ENCODE peak calls at places on chromosomes 6 and 20, in nine cellular contexts. W is tibial nerve, H is spleen, E is endothelial cell of umbilical vein, J is breast epithelium, Y is uterus, N is esophagus squamous epithelium, T is right lobe of liver, O is stomach. U is an unnamed sample. For H3K27me3, the result is how much of the 10 kb centered on the place peaks cover.

GRCh38 chr6:166167801-166168615 is at the start of gene TBXT:
- DNase-seq in W (no peak), H (no peak), E (no peak), J (no peak), Y (no peak), N (no peak), T (no peak), O (no peak), U (no peak)

GRCh38 chr6:50925548-50925947 is 106.9 kb downstream of the TFAP2B start:
- DNase-seq in W (no peak), H (no peak), E (no peak), J (no peak), Y (no peak), N (no peak), T (no peak), O (no peak), U (no peak)

GRCh38 chr20:57514273-57514751 is 10.6 kb downstream of the CTCFL start:
- DNase-seq in W (peak), H (no peak), E (peak), J (peak), Y (peak), N (no peak), T (peak), O (peak), U (peak)

GRCh38 chr6:44387346-44388134 is at the start of gene CDC5L:
- DNase-seq in W (peak), H (peak), E (peak), J (peak), Y (peak), N (peak), T (peak), O (peak), U (peak)

GRCh38 chr6:109794201-109794926 is 103.3 kb downstream of the FIG4 start:
- DNase-seq in W (no peak), H (no peak), E (peak), J (no peak), Y (no peak), N (no peak), T (no peak), O (no peak), U (no peak)

GRCh38 chr6:72643214-72643613 is 21.4 kb downstream of the KCNQ5 start:
- DNase-seq in W (no peak), H (no peak), E (no peak), J (no peak), Y (no peak), N (no peak), T (no peak), O (no peak), U (no peak)

GRCh38 chr20:4571759-4572531 is 149.8 kb upstream of the PRND start:
- DNase-seq in W (no peak), H (no peak), E (no peak), J (no peak), Y (no peak), N (no peak), T (no peak), O (no peak), U (no peak)

GRCh38 chr6:9361749-9362148 is 926.4 kb upstream of the SLC35B3 start:
- DNase-seq in W (no peak), H (no peak), E (no peak), J (no peak), Y (no peak), N (no peak), T (no peak), O (no peak), U (no peak)

GRCh38 chr6:85459224-85459901 is 9.5 kb downstream of the NT5E start:
- DNase-seq in W (no peak), H (no peak), E (peak), J (no peak), Y (no peak), N (no peak), T (no peak), O (no peak), U (no peak)

GRCh38 chr6:119158057-119158848 is 79.8 kb upstream of the FAM184A start:
- DNase-seq in W (peak), H (no peak), E (no peak), J (no peak), Y (peak), N (peak), T (no peak), O (no peak), U (no peak)

GRCh38 chr6:50353603-50354002 is 303.9 kb upstream of the DEFB112 start:
- DNase-seq in W (no peak), H (no peak), E (no peak), J (no peak), Y (no peak), N (no peak), T (no peak), O (no peak), U (no peak)

GRCh38 chr20:44208770-44209169 is 1.8 kb downstream of the OSER1 start:
- DNase-seq in W (no peak), H (no peak), E (no peak), J (no peak), Y (no peak), N (no peak), T (no peak), O (no peak), U (no peak)

GRCh38 chr6:163589401-163589800 is 174.9 kb downstream of the QKI start:
- DNase-seq in W (no peak), H (no peak), E (peak), J (no peak), Y (no peak), N (no peak), T (no peak), O (no peak), U (no peak)

GRCh38 chr6:72748759-72749158 is 126.9 kb downstream of the KCNQ5 start:
- DNase-seq in W (no peak), H (no peak), E (no peak), J (no peak), Y (no peak), N (no peak), T (no peak), O (no peak), U (no peak)

GRCh38 chr6:33599413-33599911 is 19.4 kb upstream of the BAK1 start:
- DNase-seq in W (no peak), H (no peak), E (no peak), J (peak), Y (no peak), N (no peak), T (no peak), O (peak), U (no peak)

GRCh38 chr6:169087436-169088046 is 166.1 kb downstream of the THBS2 start:
- DNase-seq in W (no peak), H (no peak), E (no peak), J (no peak), Y (no peak), N (no peak), T (no peak), O (no peak), U (no peak)

GRCh38 chr20:41386502-41387427 is 20.1 kb upstream of the EMILIN3 start:
- DNase-seq in W (peak), H (peak), E (no peak), J (no peak), Y (no peak), N (no peak), T (no peak), O (no peak), U (no peak)

GRCh38 chr6:90319979-90320667 is 23.5 kb upstream of the BACH2 start:
- DNase-seq in W (no peak), H (no peak), E (no peak), J (no peak), Y (no peak), N (no peak), T (no peak), O (no peak), U (no peak)

GRCh38 chr20:54172856-54173652 is 732 bp downstream of the CYP24A1 start:
- DNase-seq in W (no peak), H (no peak), E (no peak), J (no peak), Y (no peak), N (no peak), T (peak), O (no peak), U (no peak)

GRCh38 chr20:49973964-49974363 is 8.8 kb upstream of the SNAI1 start:
- DNase-seq in W (no peak), H (no peak), E (no peak), J (no peak), Y (no peak), N (no peak), T (no peak), O (no peak), U (no peak)

GRCh38 chr20:40497781-40498691 is 191.0 kb downstream of the MAFB start:
- DNase-seq in W (peak), H (peak), E (peak), J (no peak), Y (no peak), N (peak), T (peak), O (no peak), U (peak)

GRCh38 chr20:40713508-40713907 is 24.5 kb upstream of the MAFB start:
- DNase-seq in W (no peak), H (no peak), E (no peak), J (no peak), Y (no peak), N (no peak), T (no peak), O (no peak), U (no peak)

GRCh38 chr20:50226093-50226974 is 35.7 kb downstream of the CEBPB start:
- DNase-seq in W (peak), H (no peak), E (no peak), J (no peak), Y (peak), N (no peak), T (peak), O (no peak), U (peak)

GRCh38 chr20:39516964-39517363 is 554.8 kb downstream of the DHX35 start:
- DNase-seq in W (no peak), H (no peak), E (no peak), J (no peak), Y (no peak), N (no peak), T (no peak), O (no peak), U (no peak)

GRCh38 chr6:79408598-79408997 is 128.6 kb downstream of the LCA5 start:
- DNase-seq in W (no peak), H (no peak), E (no peak), J (no peak), Y (no peak), N (no peak), T (no peak), O (no peak), U (no peak)
- TF ChIP-seq CTCF in W (no peak), H (no peak), E (no peak), J (no peak), Y (no peak), N (no peak), T (no peak), O (no peak), U (no peak)

GRCh38 chr6:17392978-17393334 is 439 bp upstream of the CAP2 start:
- DNase-seq in W (no peak), H (no peak), E (no peak), J (no peak), Y (no peak), N (no peak), T (no peak), O (no peak), U (no peak)
- H3K27me3 ChIP-seq in W (under half), H (under half), E (under half), J (under half), Y (under half), N (under half), T (under half), O (under half), U (under half)

GRCh38 chr6:143061597-143062385 is 1.1 kb downstream of the AIG1 start:
- DNase-seq in W (no peak), H (no peak), E (no peak), J (no peak), Y (no peak), N (no peak), T (no peak), O (no peak), U (no peak)

GRCh38 chr6:143058987-143059386 is 1.7 kb upstream of the AIG1 start:
- DNase-seq in W (no peak), H (no peak), E (no peak), J (no peak), Y (no peak), N (no peak), T (no peak), O (no peak), U (no peak)

GRCh38 chr6:143060806-143061596 is at the start of gene AIG1:
- DNase-seq in W (peak), H (peak), E (peak), J (peak), Y (peak), N (peak), T (no peak), O (no peak), U (peak)

GRCh38 chr6:143060354-143060805 is 309 bp upstream of the AIG1 start:
- DNase-seq in W (peak), H (peak), E (peak), J (peak), Y (peak), N (peak), T (peak), O (peak), U (peak)

GRCh38 chr6:143059616-143060353 is 904 bp upstream of the AIG1 start:
- DNase-seq in W (no peak), H (no peak), E (peak), J (no peak), Y (peak), N (no peak), T (peak), O (no peak), U (peak)
- TF ChIP-seq POLR2A in W (no peak), H (no peak), E (no peak), J (no peak), Y (no peak), N (no peak), T (peak), O (no peak), U (no peak)

DNA sequence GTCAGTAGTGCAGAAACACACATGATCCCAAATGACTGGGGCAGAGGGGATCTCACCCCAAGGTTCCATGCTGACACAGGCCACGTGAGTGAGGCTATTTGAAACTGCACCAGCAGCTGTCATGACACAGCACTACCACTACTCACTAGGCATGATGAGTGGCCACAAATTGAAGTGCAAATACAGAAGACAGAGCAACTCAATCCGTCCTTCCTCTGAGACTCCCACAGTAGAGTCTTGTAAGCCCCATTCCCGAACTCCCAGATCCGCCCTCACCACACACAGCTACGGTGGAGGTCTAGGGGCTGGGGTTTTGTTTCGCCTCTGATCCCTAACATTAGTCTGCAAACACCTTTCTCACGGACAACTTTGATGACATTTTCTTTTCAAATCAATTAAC is 113.3 kb upstream of the NUP153 start:
- DNase-seq in W (no peak), H (no peak), E (no peak), J (no peak), Y (no peak), N (no peak), T (no peak), O (no peak), U (no peak)
- TF ChIP-seq CTCF in W (no peak), H (no peak), E (no peak), J (no peak), Y (no peak), N (no peak), T (no peak), O (no peak), U (no peak)

GRCh38 chr20:59231124-59231804 is 67.6 kb downstream of the ZNF831 start:
- DNase-seq in W (no peak), H (no peak), E (no peak), J (no peak), Y (no peak), N (no peak), T (no peak), O (no peak), U (no peak)

GRCh38 chr20:59235226-59235625 is 65.2 kb upstream of the EDN3 start:
- DNase-seq in W (no peak), H (no peak), E (no peak), J (no peak), Y (no peak), N (no peak), T (no peak), O (no peak), U (no peak)

GRCh38 chr20:59232618-59233017 is 67.8 kb upstream of the EDN3 start:
- DNase-seq in W (no peak), H (no peak), E (no peak), J (no peak), Y (no peak), N (no peak), T (no peak), O (no peak), U (no peak)

GRCh38 chr20:59230385-59230784 is 66.8 kb downstream of the ZNF831 start:
- DNase-seq in W (no peak), H (no peak), E (no peak), J (no peak), Y (no peak), N (no peak), T (no peak), O (no peak), U (no peak)
- H3K27me3 ChIP-seq in W (under half), H (under half), E (under half), J (under half), Y (under half), N (under half), T (under half), O (under half), U (under half)

GRCh38 chr6:30625511-30625910 is 1.2 kb upstream of the ATAT1 start:
- DNase-seq in W (no peak), H (no peak), E (no peak), J (no peak), Y (no peak), N (no peak), T (no peak), O (no peak), U (no peak)

GRCh38 chr6:30626484-30627366 is at the start of gene ATAT1:
- DNase-seq in W (peak), H (peak), E (peak), J (peak), Y (peak), N (peak), T (peak), O (peak), U (peak)
- TF ChIP-seq POLR2A in W (no peak), H (no peak), E (peak), J (no peak), Y (peak), N (peak), T (peak), O (no peak), U (peak)